ENCODE peak calls at places on chromosomes 13 and 19, in four cellular contexts. One of them, this sample, is unnamed.

GRCh38 chr19:46347572-46347883 is 641 bp downstream of the PPP5C start:
- DNase-seq in endothelial cell: no peak
- DNase-seq in midbrain: no peak
- DNase-seq in effector memory CD4-positive, alpha-beta T cell: no peak
- DNase-seq in this sample: no peak

GRCh38 chr13:65926750-65927171 is 1303.4 kb downstream of the PCDH9 start:
- DNase-seq in effector memory CD4-positive, alpha-beta T cell: no peak
- DNase-seq in endothelial cell: peak; percentile 15
- DNase-seq in midbrain: peak; percentile 10
- DNase-seq in this sample: peak; percentile 24

GRCh38 chr19:18590273-18591272 is 2.0 kb downstream of the REX1BD start:
- DNase-seq in effector memory CD4-positive, alpha-beta T cell: no peak
- DNase-seq in midbrain: peak; percentile 68
- DNase-seq in endothelial cell: peak; percentile 84
- DNase-seq in this sample: peak; percentile 98

GRCh38 chr13:23790591-23791170 is 98.5 kb downstream of the MIPEP start:
- DNase-seq in endothelial cell: no peak
- DNase-seq in effector memory CD4-positive, alpha-beta T cell: no peak
- DNase-seq in midbrain: no peak
- DNase-seq in this sample: no peak

GRCh38 chr13:26749285-26749684 is 11.3 kb downstream of the GPR12 start:
- DNase-seq in endothelial cell: no peak
- DNase-seq in effector memory CD4-positive, alpha-beta T cell: no peak
- DNase-seq in midbrain: no peak
- DNase-seq in this sample: no peak

GRCh38 chr13:66048888-66049287 is 1181.2 kb downstream of the PCDH9 start:
- DNase-seq in midbrain: no peak
- DNase-seq in endothelial cell: no peak
- DNase-seq in effector memory CD4-positive, alpha-beta T cell: no peak
- DNase-seq in this sample: no peak

GRCh38 chr19:4097501-4097900 is 26.4 kb downstream of the MAP2K2 start:
- DNase-seq in effector memory CD4-positive, alpha-beta T cell: no peak
- DNase-seq in midbrain: no peak
- DNase-seq in endothelial cell: no peak
- DNase-seq in this sample: no peak

GRCh38 chr13:95181586-95181985 is 119.7 kb downstream of the ABCC4 start:
- DNase-seq in effector memory CD4-positive, alpha-beta T cell: no peak
- DNase-seq in midbrain: no peak
- DNase-seq in endothelial cell: no peak
- DNase-seq in this sample: no peak

GRCh38 chr13:98350746-98351330 is 173.8 kb upstream of the RNF113B start:
- DNase-seq in endothelial cell: no peak
- DNase-seq in midbrain: no peak
- DNase-seq in effector memory CD4-positive, alpha-beta T cell: no peak
- DNase-seq in this sample: no peak

GRCh38 chr13:28326081-28326480 is 168.8 kb downstream of the FLT1 start:
- DNase-seq in endothelial cell: no peak
- DNase-seq in effector memory CD4-positive, alpha-beta T cell: no peak
- DNase-seq in midbrain: no peak
- DNase-seq in this sample: no peak

GRCh38 chr13:73870036-73870741 is 264.0 kb downstream of the KLF12 start:
- DNase-seq in midbrain: no peak
- DNase-seq in effector memory CD4-positive, alpha-beta T cell: no peak
- DNase-seq in endothelial cell: no peak
- DNase-seq in this sample: no peak

GRCh38 chr13:113647351-113648217 is 10.4 kb downstream of the ATP4B start:
- DNase-seq in endothelial cell: no peak
- DNase-seq in effector memory CD4-positive, alpha-beta T cell: no peak
- DNase-seq in midbrain: peak; percentile 86
- DNase-seq in this sample: peak; percentile 77

GRCh38 chr19:31664096-31664495 is 314.9 kb upstream of the TSHZ3 start:
- DNase-seq in midbrain: no peak
- DNase-seq in endothelial cell: no peak
- DNase-seq in effector memory CD4-positive, alpha-beta T cell: no peak
- DNase-seq in this sample: no peak

GRCh38 chr13:52361225-52361624 is 44.7 kb downstream of the THSD1 start:
- DNase-seq in midbrain: no peak
- DNase-seq in effector memory CD4-positive, alpha-beta T cell: no peak
- DNase-seq in endothelial cell: no peak
- DNase-seq in this sample: no peak

GRCh38 chr19:40799558-40800338 is 757 bp downstream of the EGLN2 start:
- DNase-seq in midbrain: no peak
- DNase-seq in endothelial cell: peak; percentile 57
- DNase-seq in effector memory CD4-positive, alpha-beta T cell: no peak
- DNase-seq in this sample: peak; percentile 44

GRCh38 chr19:38183227-38183914 is 40.7 kb downstream of the DPF1 start:
- DNase-seq in midbrain: no peak
- DNase-seq in endothelial cell: peak; percentile 46
- DNase-seq in effector memory CD4-positive, alpha-beta T cell: no peak
- DNase-seq in this sample: peak; percentile 72

GRCh38 chr19:16739546-16739945 is 19.9 kb downstream of the NWD1 start:
- DNase-seq in midbrain: no peak
- DNase-seq in endothelial cell: peak; percentile 42
- DNase-seq in effector memory CD4-positive, alpha-beta T cell: no peak
- DNase-seq in this sample: no peak

GRCh38 chr19:3123088-3123721 is 12.6 kb upstream of the GNA15 start:
- DNase-seq in effector memory CD4-positive, alpha-beta T cell: no peak
- DNase-seq in midbrain: no peak
- DNase-seq in endothelial cell: no peak
- DNase-seq in this sample: no peak

GRCh38 chr13:113946409-113947181 is 27.3 kb downstream of the C13orf46 start:
- DNase-seq in endothelial cell: no peak
- DNase-seq in midbrain: no peak
- DNase-seq in effector memory CD4-positive, alpha-beta T cell: no peak
- DNase-seq in this sample: no peak

GRCh38 chr19:45613926-45614725 is 12.1 kb upstream of the GPR4 start:
- DNase-seq in midbrain: no peak
- DNase-seq in effector memory CD4-positive, alpha-beta T cell: no peak
- DNase-seq in endothelial cell: no peak
- DNase-seq in this sample: no peak

GRCh38 chr19:28228854-28229253 is 984.1 kb downstream of the UQCRFS1 start:
- DNase-seq in effector memory CD4-positive, alpha-beta T cell: no peak
- DNase-seq in midbrain: no peak
- DNase-seq in endothelial cell: no peak
- DNase-seq in this sample: no peak

GRCh38 chr19:45508931-45509691 is 1.8 kb downstream of the VASP start:
- DNase-seq in endothelial cell: peak; percentile 78
- DNase-seq in midbrain: no peak
- DNase-seq in effector memory CD4-positive, alpha-beta T cell: no peak
- DNase-seq in this sample: peak; percentile 46

GRCh38 chr19:46141421-46141820 is 6.6 kb upstream of the IGFL2 start:
- DNase-seq in effector memory CD4-positive, alpha-beta T cell: no peak
- DNase-seq in midbrain: no peak
- DNase-seq in endothelial cell: no peak
- DNase-seq in this sample: no peak

GRCh38 chr13:23766199-23766771 is 122.9 kb downstream of the MIPEP start:
- DNase-seq in midbrain: no peak
- DNase-seq in endothelial cell: no peak
- DNase-seq in effector memory CD4-positive, alpha-beta T cell: no peak
- DNase-seq in this sample: no peak

GRCh38 chr19:30731596-30731995 is 359.4 kb downstream of the ZNF536 start:
- DNase-seq in endothelial cell: no peak
- DNase-seq in midbrain: no peak
- DNase-seq in effector memory CD4-positive, alpha-beta T cell: no peak
- DNase-seq in this sample: no peak

GRCh38 chr19:20333508-20333907 is 166.5 kb downstream of the ZNF486 start:
- DNase-seq in effector memory CD4-positive, alpha-beta T cell: no peak
- DNase-seq in endothelial cell: no peak
- DNase-seq in midbrain: no peak
- DNase-seq in this sample: no peak

GRCh38 chr13:96460571-96460970 is 370.7 kb downstream of the HS6ST3 start:
- DNase-seq in effector memory CD4-positive, alpha-beta T cell: no peak
- DNase-seq in midbrain: no peak
- DNase-seq in endothelial cell: no peak
- DNase-seq in this sample: peak; percentile 72

GRCh38 chr13:94416454-94417080 is 62.9 kb downstream of the DCT start:
- DNase-seq in endothelial cell: peak; percentile 52
- DNase-seq in effector memory CD4-positive, alpha-beta T cell: no peak
- DNase-seq in midbrain: peak; percentile 4
- DNase-seq in this sample: peak; percentile 46

GRCh38 chr19:46975918-46976782 is 43.5 kb upstream of the NPAS1 start:
- DNase-seq in midbrain: peak; percentile 87
- DNase-seq in effector memory CD4-positive, alpha-beta T cell: no peak
- DNase-seq in endothelial cell: no peak
- DNase-seq in this sample: peak; percentile 53

GRCh38 chr13:112233716-112234115 is 142.4 kb upstream of the SPACA7 start:
- DNase-seq in midbrain: no peak
- DNase-seq in endothelial cell: no peak
- DNase-seq in effector memory CD4-positive, alpha-beta T cell: no peak
- DNase-seq in this sample: no peak

GRCh38 chr13:25659091-25659502 is 287.3 kb downstream of the ATP8A2 start:
- DNase-seq in endothelial cell: no peak
- DNase-seq in midbrain: no peak
- DNase-seq in effector memory CD4-positive, alpha-beta T cell: no peak
- DNase-seq in this sample: no peak

GRCh38 chr13:97726664-97727235 is 226.7 kb upstream of the IPO5 start:
- DNase-seq in endothelial cell: no peak
- DNase-seq in effector memory CD4-positive, alpha-beta T cell: no peak
- DNase-seq in midbrain: no peak
- DNase-seq in this sample: no peak

GRCh38 chr13:105519766-105520165 is 1015.7 kb downstream of the EFNB2 start:
- DNase-seq in midbrain: no peak
- DNase-seq in effector memory CD4-positive, alpha-beta T cell: no peak
- DNase-seq in endothelial cell: no peak
- DNase-seq in this sample: no peak

GRCh38 chr19:17079710-17080440 is 4.3 kb downstream of the MYO9B start:
- DNase-seq in effector memory CD4-positive, alpha-beta T cell: peak; percentile 40
- DNase-seq in midbrain: peak; percentile 81
- DNase-seq in endothelial cell: no peak
- DNase-seq in this sample: peak; percentile 87

GRCh38 chr19:46376241-46377153 is 29.6 kb downstream of the PPP5C start:
- DNase-seq in midbrain: no peak
- DNase-seq in endothelial cell: no peak
- DNase-seq in effector memory CD4-positive, alpha-beta T cell: no peak
- DNase-seq in this sample: no peak